ENCODE peak calls at places on chromosome 4, in seven cellular contexts. J, T, X, G, Y, R and W are unnamed samples.

GRCh38 chr4:173257732-173258717 is 76.1 kb downstream of the HMGB2 start:
- DNase-seq in X (peak; percentile 53), Y (peak; percentile 55), J (peak; percentile 59), G (peak; percentile 31), T (peak; percentile 54), R (peak; percentile 3), W (peak; percentile 70)

GRCh38 chr4:93814722-93815121 is 13.8 kb upstream of the ATOH1 start:
- DNase-seq in X (no peak), Y (no peak), G (no peak), R (no peak), T (peak; percentile 91), J (no peak), W (no peak)

GRCh38 chr4:95693594-95693993 is 144.8 kb upstream of the UNC5C start:
- DNase-seq in G (no peak), R (no peak), J (no peak), T (peak; percentile 43), X (no peak), Y (no peak), W (peak; percentile 13)

GRCh38 chr4:26447378-26447777 is 42.9 kb downstream of the CCKAR start:
- DNase-seq in T (no peak), X (no peak), Y (no peak), G (no peak), R (no peak), J (no peak), W (no peak)

GRCh38 chr4:157115613-157116340 is 39.8 kb downstream of the GLRB start:
- DNase-seq in R (no peak), G (no peak), X (no peak), J (peak; percentile 45), Y (no peak), T (peak; percentile 3), W (no peak)

GRCh38 chr4:78166582-78166981 is 109.5 kb downstream of the FRAS1 start:
- DNase-seq in G (no peak), R (no peak), Y (no peak), X (no peak), T (peak; percentile 38), J (no peak), W (no peak)

GRCh38 chr4:14919785-14920184 is 82.5 kb upstream of the CPEB2 start:
- DNase-seq in G (no peak), Y (no peak), T (no peak), R (no peak), X (no peak), J (no peak), W (no peak)

GRCh38 chr4:87717276-87718031 is 67.4 kb downstream of the DMP1 start:
- DNase-seq in T (no peak), J (no peak), G (no peak), R (no peak), Y (no peak), X (no peak), W (no peak)

GRCh38 chr4:10347815-10348214 is 109.4 kb downstream of the ZNF518B start:
- DNase-seq in X (no peak), J (no peak), Y (no peak), T (peak; percentile 54), R (no peak), G (no peak), W (no peak)

GRCh38 chr4:153348006-153348405 is 3.5 kb downstream of the MND1 start:
- DNase-seq in T (no peak), Y (no peak), R (no peak), X (no peak), J (no peak), G (no peak), W (no peak)

GRCh38 chr4:97498875-97499274 is 644.4 kb downstream of the STPG2 start:
- DNase-seq in Y (no peak), T (no peak), J (no peak), R (no peak), G (no peak), X (no peak), W (no peak)